ENCODE peak calls at places on chromosomes 5 and 9, in seven cellular contexts. Q, U, P, G, F, J and Z are unnamed samples.

GRCh38 chr9:5621327-5621726 is 7.6 kb upstream of the RIC1 start:
- DNase-seq in Q (peak; percentile 87), P (peak; percentile 51), F (no peak), J (no peak), U (no peak), G (no peak), Z (no peak)

GRCh38 chr9:109320338-109320733 is 523 bp downstream of the EPB41L4B start:
- DNase-seq in G (no peak), F (no peak), Q (no peak), J (no peak), U (no peak), P (no peak), Z (no peak)

GRCh38 chr9:83447351-83447750 is 90.8 kb downstream of the FRMD3 start:
- DNase-seq in U (no peak), P (no peak), G (no peak), J (no peak), Q (no peak), F (no peak), Z (no peak)

GRCh38 chr5:132103380-132103951 is 29.9 kb downstream of the CSF2 start:
- DNase-seq in J (peak; percentile 83), Q (peak; percentile 96), P (peak; percentile 93), G (peak; percentile 79), F (peak; percentile 87), U (peak; percentile 34), Z (peak; percentile 86)

GRCh38 chr9:115088856-115089255 is 29.1 kb downstream of the TNC start:
- DNase-seq in G (no peak), Q (peak; percentile 36), U (no peak), J (no peak), F (no peak), P (peak; percentile 39), Z (no peak)

GRCh38 chr5:80211292-80211691 is 44.6 kb downstream of the SERINC5 start:
- DNase-seq in G (no peak), P (no peak), J (no peak), Q (no peak), F (no peak), U (no peak), Z (no peak)

GRCh38 chr9:120932086-120932818 is 5.7 kb upstream of the TRAF1 start:
- DNase-seq in P (no peak), Q (no peak), U (no peak), F (no peak), J (no peak), G (no peak), Z (no peak)

GRCh38 chr5:16913187-16913839 is 22.8 kb downstream of the MYO10 start:
- DNase-seq in U (no peak), J (no peak), P (no peak), F (no peak), G (no peak), Q (no peak), Z (no peak)

GRCh38 chr9:2709645-2710101 is 7.6 kb upstream of the KCNV2 start:
- DNase-seq in J (no peak), F (no peak), U (no peak), G (no peak), Q (no peak), P (no peak), Z (no peak)

GRCh38 chr9:109499631-109500120 is 1.6 kb upstream of the PTPN3 start:
- DNase-seq in U (no peak), F (no peak), J (peak; percentile 93), Q (peak; percentile 12), P (no peak), G (no peak), Z (no peak)

GRCh38 chr5:168030911-168031310 is 260.5 kb upstream of the WWC1 start:
- DNase-seq in Q (no peak), J (no peak), U (no peak), G (no peak), F (no peak), P (no peak), Z (no peak)

GRCh38 chr9:83706703-83707517 is 848 bp downstream of the UBQLN1 start:
- DNase-seq in J (no peak), G (no peak), F (no peak), Q (no peak), U (peak; percentile 22), P (peak; percentile 15), Z (no peak)

GRCh38 chr5:106454651-106455415 is 1215.9 kb downstream of the EFNA5 start:
- DNase-seq in J (no peak), F (peak; percentile 62), Q (peak; percentile 10), U (no peak), P (peak; percentile 52), G (no peak), Z (peak; percentile 57)

GRCh38 chr5:39264528-39264927 is 45.2 kb upstream of the FYB1 start:
- DNase-seq in U (no peak), F (no peak), J (no peak), P (no peak), Q (no peak), G (no peak), Z (no peak)

GRCh38 chr5:7805379-7805778 is 45.6 kb downstream of the CFAP90 start:
- DNase-seq in P (no peak), Q (no peak), U (no peak), F (no peak), G (no peak), J (no peak), Z (no peak)

GRCh38 chr9:135255033-135255842 is 167.8 kb downstream of the OLFM1 start:
- DNase-seq in G (no peak), U (no peak), J (peak; percentile 47), F (no peak), Q (no peak), P (no peak), Z (no peak)

GRCh38 chr9:102769307-102769706 is 225.8 kb upstream of the CYLC2 start:
- DNase-seq in Q (no peak), G (no peak), F (no peak), U (no peak), J (no peak), P (no peak), Z (no peak)

GRCh38 chr5:74538206-74538661 is 102.3 kb downstream of the ENC1 start:
- DNase-seq in P (peak; percentile 99), F (no peak), U (peak; percentile 70), G (peak; percentile 69), Q (peak; percentile 97), J (no peak), Z (no peak)

GRCh38 chr9:91186311-91187101 is 175.2 kb downstream of the AUH start:
- DNase-seq in F (no peak), J (no peak), G (no peak), Q (peak; percentile 77), U (no peak), P (peak; percentile 23), Z (no peak)

GRCh38 chr9:81393985-81394811 is 295.1 kb downstream of the TLE1 start:
- DNase-seq in Q (peak; percentile 49), U (peak; percentile 40), G (no peak), P (peak; percentile 73), F (no peak), J (no peak), Z (no peak)
- H3K4me3 ChIP-seq in Q (no peak overlapping the region), U (no peak overlapping the region), G (no peak overlapping the region), P (no peak overlapping the region), F (no peak overlapping the region), J (no peak overlapping the region), Z (no peak overlapping the region)

GRCh38 chr5:56480305-56481146 is 247.4 kb upstream of the ANKRD55 start:
- DNase-seq in J (peak; percentile 66), G (no peak), P (peak; percentile 48), F (no peak), U (peak; percentile 41), Q (peak; percentile 42), Z (no peak)

GRCh38 chr5:56481998-56482698 is 249.0 kb upstream of the ANKRD55 start:
- DNase-seq in G (no peak), P (peak; percentile 15), Q (no peak), F (no peak), J (no peak), U (no peak), Z (no peak)

GRCh38 chr5:56479701-56480304 is 246.7 kb upstream of the ANKRD55 start:
- DNase-seq in F (no peak), U (no peak), Q (no peak), J (no peak), G (no peak), P (no peak), Z (no peak)

GRCh38 chr5:56479126-56479525 is 246.0 kb upstream of the ANKRD55 start:
- DNase-seq in Q (no peak), F (no peak), G (no peak), U (no peak), J (no peak), P (no peak), Z (no peak)

DNA sequence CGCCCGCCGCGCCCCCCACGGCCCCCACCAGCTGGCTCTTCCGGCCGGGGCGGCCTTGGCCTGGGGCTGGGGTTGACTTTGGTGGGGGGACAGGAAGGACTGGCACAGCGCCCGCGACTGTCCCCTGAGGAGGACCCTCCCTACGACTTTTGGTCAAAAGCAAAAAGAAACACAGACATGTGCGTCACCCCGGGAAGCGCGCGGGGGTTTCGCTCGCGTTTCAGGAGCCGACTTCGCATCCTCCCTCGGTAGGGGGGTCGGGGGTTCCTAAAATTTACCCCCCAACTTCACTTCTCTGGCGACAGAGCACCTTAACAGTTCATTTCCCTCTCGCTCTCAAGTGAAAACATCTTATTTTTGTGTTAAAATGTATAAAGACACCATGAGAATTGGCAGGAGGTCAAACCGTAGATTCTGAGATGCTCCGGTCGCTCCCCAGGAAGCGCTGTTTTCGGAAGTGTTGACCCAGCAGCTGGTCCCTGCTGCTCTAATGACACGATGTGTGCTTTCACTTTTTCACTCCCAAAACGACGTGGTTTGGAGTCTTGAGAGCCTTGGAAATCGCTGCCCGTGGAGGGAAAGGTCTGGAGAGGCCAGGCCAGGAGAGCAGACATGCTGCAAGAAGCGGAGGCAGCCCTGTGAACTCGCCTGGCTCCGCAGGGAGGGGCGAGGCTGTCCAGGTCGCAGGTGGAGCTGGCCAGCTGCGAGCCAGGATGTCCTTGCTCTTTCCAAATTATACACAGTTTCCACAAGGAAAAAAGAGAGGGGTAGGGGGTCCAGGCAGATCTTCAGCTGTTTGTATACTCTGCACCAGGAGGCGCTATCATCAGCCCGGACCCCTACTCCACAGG is 248.2 kb upstream of the ANKRD55 start:
- DNase-seq in G (no peak), P (peak; percentile 59), U (peak; percentile 44), F (no peak), Q (peak; percentile 19), J (peak; percentile 79), Z (no peak)
- TF ChIP-seq CTCF in G (peak; percentile 12), P (peak; percentile 47), U (peak; percentile 23), F (peak; percentile 28), Q (peak; percentile 18), J (no peak), Z (peak; percentile 55)

DNA sequence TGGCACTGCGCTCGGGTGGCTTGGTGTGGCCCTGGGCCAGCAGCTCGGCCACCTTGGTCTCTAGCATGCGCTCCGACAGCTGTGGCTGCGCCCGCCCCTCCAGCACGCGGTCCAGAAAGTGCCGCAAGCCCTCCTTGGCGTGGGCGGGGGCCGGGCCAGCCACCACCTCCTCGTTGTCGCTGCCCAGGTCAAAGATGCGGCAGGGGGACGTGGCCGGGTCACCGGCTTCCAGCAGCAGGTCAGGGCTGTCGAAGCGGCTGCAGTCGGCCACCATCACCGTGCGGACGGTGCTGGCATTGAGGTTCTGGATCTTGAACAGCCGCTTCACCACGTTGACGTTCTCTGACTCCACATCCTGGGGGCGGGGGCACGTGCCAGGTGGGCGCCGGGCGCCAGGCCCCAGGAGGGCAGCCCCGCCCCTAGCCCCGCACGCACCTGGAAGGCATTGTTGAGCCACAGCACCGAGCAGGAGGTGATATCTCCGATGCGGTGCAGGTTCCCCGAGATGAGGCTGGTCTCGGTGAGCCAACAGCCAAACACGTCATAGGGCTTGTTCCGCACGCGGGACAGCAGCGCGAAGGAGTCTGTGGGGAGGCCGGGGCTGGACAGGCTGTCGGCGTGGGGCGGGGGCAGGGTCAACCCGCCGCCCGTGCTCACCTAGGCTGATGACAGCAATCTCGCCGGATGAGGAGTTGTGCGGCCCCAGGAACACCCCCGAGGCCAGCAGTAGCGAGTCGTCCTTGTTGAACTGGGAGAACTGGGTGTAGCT is 2.2 kb downstream of the FBXW5 start:
- DNase-seq in Q (no peak), G (no peak), J (peak; percentile 83), F (no peak), P (no peak), U (peak; percentile 19), Z (no peak)
- H3K4me3 ChIP-seq in Q (no peak overlapping the region), G (no peak overlapping the region), J (no peak overlapping the region), F (no peak overlapping the region), P (peak overlapping the region; percentile 83), U (no peak overlapping the region), Z (no peak overlapping the region)

GRCh38 chr9:34256104-34256503 is 73.0 kb downstream of the KIF24 start:
- DNase-seq in Q (no peak), P (peak; percentile 9), J (no peak), U (no peak), F (no peak), G (no peak), Z (no peak)
- TF ChIP-seq CTCF in Q (peak; percentile 10), P (no peak), J (no peak), U (no peak), F (peak; percentile 67), G (peak; percentile 35), Z (peak; percentile 44)